ENCODE peak calls at places on chromosome 11, in seven cellular contexts. R is psoas muscle, Q is PC-9, G is Right ventricle myocardium inferior, C is T-helper 2 cell, I is fibroblast of mammary gland, K is AG08395. J is an unnamed sample.

GRCh38 chr11:103812680-103813079 is 223.8 kb upstream of the DDI1 start:
- DNase-seq in Q (no peak), G (no peak), C (no peak), K (no peak), R (no peak), I (no peak), J (no peak)

GRCh38 chr11:20087118-20087521 is 73.2 kb downstream of the DBX1 start:
- DNase-seq in R (no peak), K (peak), G (no peak), I (no peak), C (no peak), Q (no peak), J (peak)

GRCh38 chr11:35303596-35304392 is 115.6 kb downstream of the SLC1A2 start:
- DNase-seq in I (peak), R (peak), C (no peak), Q (peak), K (peak), G (no peak), J (peak)

GRCh38 chr11:45042560-45042959 is 91.9 kb upstream of the TP53I11 start:
- DNase-seq in R (no peak), Q (no peak), K (peak), I (peak), C (no peak), G (no peak), J (no peak)

GRCh38 chr11:7077101-7077500 is 11.7 kb upstream of the RBMXL2 start:
- DNase-seq in Q (no peak), C (no peak), K (no peak), I (no peak), G (no peak), R (no peak), J (no peak)

GRCh38 chr11:21675049-21675616 is 517.8 kb upstream of the ANO5 start:
- DNase-seq in G (no peak), K (no peak), C (no peak), I (no peak), R (no peak), Q (no peak), J (no peak)

GRCh38 chr11:32006799-32007388 is 84.0 kb upstream of the RCN1 start:
- DNase-seq in G (no peak), I (peak), Q (peak), R (no peak), C (no peak), K (peak), J (peak)

GRCh38 chr11:129946256-129946655 is 50.9 kb upstream of the NFRKB start:
- DNase-seq in Q (no peak), R (no peak), C (no peak), G (no peak), I (no peak), K (peak), J (peak)

GRCh38 chr11:28383471-28383870 is 275.3 kb downstream of the METTL15 start:
- DNase-seq in Q (no peak), C (no peak), R (no peak), G (no peak), I (peak), K (no peak), J (no peak)

GRCh38 chr11:66728760-66729385 is at the start of gene SPTBN2:
- DNase-seq in K (peak), G (no peak), R (peak), Q (no peak), I (no peak), C (no peak), J (no peak)

GRCh38 chr11:45067966-45068365 is 78.5 kb upstream of the PRDM11 start:
- DNase-seq in I (no peak), K (no peak), G (no peak), Q (no peak), R (no peak), C (no peak), J (no peak)

GRCh38 chr11:116703421-116703820 is 69.4 kb downstream of the BUD13 start:
- DNase-seq in R (no peak), K (no peak), C (no peak), Q (no peak), G (no peak), I (no peak), J (no peak)

GRCh38 chr11:117589024-117589423 is 208.0 kb downstream of the DSCAML1 start:
- DNase-seq in Q (no peak), G (no peak), K (no peak), R (no peak), I (no peak), C (no peak), J (no peak)

GRCh38 chr11:46642627-46643335 is 25.4 kb downstream of the ATG13 start:
- DNase-seq in G (no peak), C (no peak), Q (no peak), K (no peak), I (no peak), R (no peak), J (no peak)

GRCh38 chr11:11821899-11822298 is 19.9 kb upstream of the USP47 start:
- DNase-seq in Q (no peak), K (no peak), I (no peak), R (no peak), G (no peak), C (no peak), J (no peak)

GRCh38 chr11:58933661-58934060 is 5.6 kb upstream of the GLYATL1 start:
- DNase-seq in I (no peak), K (no peak), R (no peak), G (no peak), Q (no peak), C (no peak), J (no peak)

GRCh38 chr11:39149214-39149613 is 2310.2 kb downstream of the LRRC4C start:
- DNase-seq in I (no peak), Q (no peak), G (no peak), R (no peak), C (no peak), K (no peak), J (no peak)

GRCh38 chr11:22151795-22152194 is 41.1 kb upstream of the ANO5 start:
- DNase-seq in Q (no peak), C (no peak), R (no peak), G (no peak), I (no peak), K (no peak), J (no peak)

GRCh38 chr11:972812-973211 is 47.1 kb downstream of the AP2A2 start:
- DNase-seq in C (no peak), Q (no peak), I (no peak), K (no peak), R (no peak), G (peak), J (no peak)

GRCh38 chr11:14644396-14645246 is 1.0 kb downstream of the PDE3B start:
- DNase-seq in K (no peak), Q (no peak), C (no peak), G (peak), R (peak), I (no peak), J (no peak)

GRCh38 chr11:123125169-123125568 is 63.2 kb upstream of the HSPA8 start:
- DNase-seq in C (no peak), K (no peak), R (no peak), G (no peak), I (no peak), Q (no peak), J (no peak)

GRCh38 chr11:67238894-67239794 is 27.1 kb upstream of the GRK2 start:
- DNase-seq in R (no peak), Q (no peak), C (no peak), K (no peak), G (no peak), I (peak), J (no peak)

GRCh38 chr11:122145715-122146274 is 29.8 kb upstream of the BLID start:
- DNase-seq in R (no peak), C (no peak), K (peak), Q (no peak), I (peak), G (no peak), J (no peak)

GRCh38 chr11:69249086-69249640 is 44.8 kb upstream of the MYEOV start:
- DNase-seq in R (no peak), Q (no peak), G (no peak), I (no peak), K (no peak), C (no peak), J (no peak)

GRCh38 chr11:2296913-2297622 is 4.7 kb downstream of the C11orf21 start:
- DNase-seq in G (no peak), R (peak), C (no peak), I (no peak), K (no peak), Q (no peak), J (no peak)

GRCh38 chr11:57777969-57778317 is 16.3 kb downstream of the CTNND1 start:
- DNase-seq in C (no peak), K (no peak), R (no peak), Q (peak), G (no peak), I (no peak), J (no peak)

GRCh38 chr11:1628506-1629325 is 859 bp upstream of the KRTAP5-5 start:
- DNase-seq in R (peak), Q (no peak), G (peak), I (peak), K (peak), C (peak), J (peak)

GRCh38 chr11:30285416-30286121 is 37.3 kb upstream of the ARL14EP start:
- DNase-seq in I (no peak), R (no peak), K (no peak), Q (no peak), G (no peak), C (no peak), J (no peak)

GRCh38 chr11:22930816-22931594 is 70.7 kb upstream of the CCDC179 start:
- DNase-seq in Q (no peak), I (no peak), K (no peak), G (no peak), R (no peak), C (no peak), J (no peak)

GRCh38 chr11:73399159-73400090 is 23.2 kb downstream of the RELT start:
- DNase-seq in Q (no peak), I (peak), R (no peak), C (no peak), K (peak), G (no peak), J (no peak)

GRCh38 chr11:76947190-76947589 is 86.5 kb downstream of the ACER3 start:
- DNase-seq in G (no peak), I (no peak), Q (no peak), K (no peak), C (no peak), R (no peak), J (no peak)